ENCODE peak calls at places on chromosomes 4 and X, in five cellular contexts. One of them, this sample, is unnamed.

GRCh38 chr4:144699565-144699964 is 53.6 kb downstream of the HHIP start:
- DNase-seq in transverse colon: no peak
- DNase-seq in HCT116: no peak
- DNase-seq in K562: no peak
- DNase-seq in GM12878: no peak
- DNase-seq in this sample: no peak

GRCh38 chr4:190016369-190017289 is 10.4 kb downstream of the FRG2 start:
- DNase-seq in transverse colon: no peak
- DNase-seq in HCT116: no peak
- DNase-seq in K562: no peak
- DNase-seq in GM12878: no peak
- DNase-seq in this sample: no peak

GRCh38 chr4:89755210-89755609 is 81.8 kb downstream of the SNCA start:
- DNase-seq in transverse colon: no peak
- DNase-seq in HCT116: no peak
- DNase-seq in K562: no peak
- DNase-seq in GM12878: no peak
- DNase-seq in this sample: no peak

GRCh38 chr4:119118397-119118796 is 17.2 kb upstream of the MYOZ2 start:
- DNase-seq in transverse colon: no peak
- DNase-seq in HCT116: no peak
- DNase-seq in K562: no peak
- DNase-seq in GM12878: no peak
- DNase-seq in this sample: no peak

GRCh38 chr4:61425315-61425714 is 225.2 kb downstream of the ADGRL3 start:
- DNase-seq in transverse colon: no peak
- DNase-seq in HCT116: no peak
- DNase-seq in K562: no peak
- DNase-seq in GM12878: no peak
- DNase-seq in this sample: no peak

GRCh38 chr4:7909966-7910720 is 29.5 kb downstream of the AFAP1 start:
- DNase-seq in transverse colon: no peak
- DNase-seq in HCT116: no peak
- DNase-seq in K562: no peak
- DNase-seq in GM12878: no peak
- DNase-seq in this sample: no peak

GRCh38 chr4:151415978-151416377 is 7.0 kb downstream of the FHIP1A start:
- DNase-seq in transverse colon: no peak
- DNase-seq in HCT116: no peak
- DNase-seq in K562: no peak
- DNase-seq in GM12878: no peak
- DNase-seq in this sample: no peak

GRCh38 chrX:15151267-15152196 is 118.4 kb downstream of the ASB9 start:
- DNase-seq in transverse colon: no peak
- DNase-seq in HCT116: no peak
- DNase-seq in K562: no peak
- DNase-seq in GM12878: peak; percentile 38
- DNase-seq in this sample: no peak

GRCh38 chr4:11623726-11624037 is 195.0 kb upstream of the HS3ST1 start:
- DNase-seq in transverse colon: peak; percentile 71
- DNase-seq in HCT116: no peak
- DNase-seq in K562: no peak
- DNase-seq in GM12878: no peak
- DNase-seq in this sample: no peak

GRCh38 chr4:138398297-138398696 is 156.1 kb upstream of the SLC7A11 start:
- DNase-seq in transverse colon: no peak
- DNase-seq in HCT116: no peak
- DNase-seq in K562: no peak
- DNase-seq in GM12878: no peak
- DNase-seq in this sample: no peak

GRCh38 chr4:158192439-158193158 is 17.7 kb upstream of the TMEM144 start:
- DNase-seq in transverse colon: no peak
- DNase-seq in HCT116: no peak
- DNase-seq in K562: no peak
- DNase-seq in GM12878: no peak
- DNase-seq in this sample: no peak

GRCh38 chrX:110163488-110163887 is 154.4 kb downstream of the AMMECR1 start:
- DNase-seq in transverse colon: no peak
- DNase-seq in HCT116: no peak
- DNase-seq in K562: no peak
- DNase-seq in GM12878: no peak
- DNase-seq in this sample: no peak

GRCh38 chrX:106300239-106300638 is 132.1 kb downstream of the PWWP3B start:
- DNase-seq in transverse colon: no peak
- DNase-seq in HCT116: peak; percentile 92
- DNase-seq in K562: no peak
- DNase-seq in GM12878: no peak
- DNase-seq in this sample: no peak

GRCh38 chr4:12689457-12689856 is 794.7 kb downstream of the RAB28 start:
- DNase-seq in transverse colon: no peak
- DNase-seq in HCT116: no peak
- DNase-seq in K562: no peak
- DNase-seq in GM12878: no peak
- DNase-seq in this sample: no peak

GRCh38 chrX:130560558-130560957 is 158.8 kb downstream of the RBMX2 start:
- DNase-seq in transverse colon: no peak
- DNase-seq in HCT116: no peak
- DNase-seq in K562: no peak
- DNase-seq in GM12878: no peak
- DNase-seq in this sample: no peak

GRCh38 chrX:43809463-43809862 is 72.8 kb downstream of the MAOB start:
- DNase-seq in transverse colon: no peak
- DNase-seq in HCT116: no peak
- DNase-seq in K562: no peak
- DNase-seq in GM12878: no peak
- DNase-seq in this sample: no peak

GRCh38 chrX:49101629-49101984 is 21.9 kb upstream of the WDR45 start:
- DNase-seq in transverse colon: peak; percentile 14
- DNase-seq in HCT116: no peak
- DNase-seq in K562: peak; percentile 15
- DNase-seq in GM12878: no peak
- DNase-seq in this sample: no peak

GRCh38 chrX:9659571-9660195 is 106.0 kb downstream of the GPR143 start:
- DNase-seq in transverse colon: no peak
- DNase-seq in HCT116: no peak
- DNase-seq in K562: no peak
- DNase-seq in GM12878: no peak
- DNase-seq in this sample: no peak

GRCh38 chrX:115147220-115147619 is 42.0 kb upstream of the RBMXL3 start:
- DNase-seq in transverse colon: no peak
- DNase-seq in HCT116: peak; percentile 2
- DNase-seq in K562: peak; percentile 6
- DNase-seq in GM12878: no peak
- DNase-seq in this sample: no peak

GRCh38 chr4:2250764-2251072 is 8.8 kb upstream of the HAUS3 start:
- DNase-seq in transverse colon: no peak
- DNase-seq in HCT116: no peak
- DNase-seq in K562: no peak
- DNase-seq in GM12878: no peak
- DNase-seq in this sample: no peak

GRCh38 chrX:46627044-46627443 is 53.5 kb downstream of the CHST7 start:
- DNase-seq in transverse colon: no peak
- DNase-seq in HCT116: no peak
- DNase-seq in K562: no peak
- DNase-seq in GM12878: no peak
- DNase-seq in this sample: no peak

GRCh38 chr4:71229477-71230257 is 109.2 kb upstream of the SLC4A4 start:
- DNase-seq in transverse colon: peak; percentile 31
- DNase-seq in HCT116: peak; percentile 7
- DNase-seq in K562: peak; percentile 13
- DNase-seq in GM12878: no peak
- DNase-seq in this sample: peak; percentile 66

GRCh38 chrX:153782324-153782723 is 1.5 kb downstream of the SRPK3 start:
- DNase-seq in transverse colon: no peak
- DNase-seq in HCT116: no peak
- DNase-seq in K562: peak; percentile 20
- DNase-seq in GM12878: no peak
- DNase-seq in this sample: no peak

GRCh38 chrX:153780678-153781427 is at the start of gene SRPK3:
- DNase-seq in transverse colon: no peak
- DNase-seq in HCT116: no peak
- DNase-seq in K562: no peak
- DNase-seq in GM12878: no peak
- DNase-seq in this sample: no peak

GRCh38 chrX:153782871-153783270 is 2.0 kb downstream of the SRPK3 start:
- DNase-seq in transverse colon: no peak
- DNase-seq in HCT116: no peak
- DNase-seq in K562: no peak
- DNase-seq in GM12878: no peak
- DNase-seq in this sample: no peak

GRCh38 chrX:153779891-153780677 is 757 bp upstream of the SRPK3 start:
- DNase-seq in transverse colon: no peak
- DNase-seq in HCT116: no peak
- DNase-seq in K562: no peak
- DNase-seq in GM12878: no peak
- DNase-seq in this sample: no peak

DNA sequence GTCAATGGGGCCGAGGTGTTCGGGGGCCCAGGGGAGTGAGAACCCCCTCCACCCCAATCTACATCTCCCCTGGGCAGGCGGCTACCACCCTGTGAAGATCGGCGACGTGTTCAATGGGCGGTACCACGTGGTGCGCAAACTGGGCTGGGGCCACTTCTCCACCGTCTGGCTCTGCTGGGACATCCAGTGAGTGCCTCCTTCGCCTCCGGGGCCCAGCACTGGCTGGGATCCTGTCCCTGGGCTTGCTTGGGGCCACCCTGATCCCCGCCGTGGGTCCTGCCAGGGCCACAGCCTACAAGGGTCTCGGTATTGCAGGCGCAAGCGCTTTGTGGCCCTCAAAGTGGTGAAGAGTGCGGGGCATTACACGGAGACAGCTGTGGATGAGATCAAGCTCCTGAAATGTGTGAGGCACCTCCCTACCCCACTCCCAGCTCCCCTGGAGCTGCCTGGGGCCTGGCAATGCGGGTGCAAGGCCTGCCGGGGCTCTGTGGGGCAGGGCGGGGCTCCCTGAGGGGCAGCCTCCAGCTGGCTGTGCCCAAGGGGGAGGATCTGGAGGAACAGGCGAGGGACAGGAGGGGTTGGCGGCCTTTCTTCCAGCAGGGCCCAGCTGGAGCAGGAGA is 697 bp downstream of the SRPK3 start:
- DNase-seq in transverse colon: no peak
- DNase-seq in HCT116: no peak
- DNase-seq in K562: no peak
- DNase-seq in GM12878: no peak
- DNase-seq in this sample: no peak
- H3K4me3 ChIP-seq in transverse colon: no peak overlapping the region
- H3K4me3 ChIP-seq in HCT116: no peak overlapping the region
- H3K4me3 ChIP-seq in K562: no peak overlapping the region
- H3K4me3 ChIP-seq in GM12878: no peak overlapping the region
- H3K4me3 ChIP-seq in this sample: no peak overlapping the region

GRCh38 chrX:39479856-39480255 is 617.9 kb downstream of the BCOR start:
- DNase-seq in transverse colon: no peak
- DNase-seq in HCT116: no peak
- DNase-seq in K562: no peak
- DNase-seq in GM12878: no peak
- DNase-seq in this sample: no peak

GRCh38 chrX:39476596-39476995 is 621.2 kb downstream of the BCOR start:
- DNase-seq in transverse colon: no peak
- DNase-seq in HCT116: no peak
- DNase-seq in K562: no peak
- DNase-seq in GM12878: no peak
- DNase-seq in this sample: no peak

GRCh38 chrX:39477031-39477430 is 620.7 kb downstream of the BCOR start:
- DNase-seq in transverse colon: no peak
- DNase-seq in HCT116: no peak
- DNase-seq in K562: no peak
- DNase-seq in GM12878: no peak
- DNase-seq in this sample: no peak

GRCh38 chrX:39475372-39475771 is 622.4 kb downstream of the BCOR start:
- DNase-seq in transverse colon: no peak
- DNase-seq in HCT116: no peak
- DNase-seq in K562: peak; percentile 21
- DNase-seq in GM12878: no peak
- DNase-seq in this sample: no peak

DNA sequence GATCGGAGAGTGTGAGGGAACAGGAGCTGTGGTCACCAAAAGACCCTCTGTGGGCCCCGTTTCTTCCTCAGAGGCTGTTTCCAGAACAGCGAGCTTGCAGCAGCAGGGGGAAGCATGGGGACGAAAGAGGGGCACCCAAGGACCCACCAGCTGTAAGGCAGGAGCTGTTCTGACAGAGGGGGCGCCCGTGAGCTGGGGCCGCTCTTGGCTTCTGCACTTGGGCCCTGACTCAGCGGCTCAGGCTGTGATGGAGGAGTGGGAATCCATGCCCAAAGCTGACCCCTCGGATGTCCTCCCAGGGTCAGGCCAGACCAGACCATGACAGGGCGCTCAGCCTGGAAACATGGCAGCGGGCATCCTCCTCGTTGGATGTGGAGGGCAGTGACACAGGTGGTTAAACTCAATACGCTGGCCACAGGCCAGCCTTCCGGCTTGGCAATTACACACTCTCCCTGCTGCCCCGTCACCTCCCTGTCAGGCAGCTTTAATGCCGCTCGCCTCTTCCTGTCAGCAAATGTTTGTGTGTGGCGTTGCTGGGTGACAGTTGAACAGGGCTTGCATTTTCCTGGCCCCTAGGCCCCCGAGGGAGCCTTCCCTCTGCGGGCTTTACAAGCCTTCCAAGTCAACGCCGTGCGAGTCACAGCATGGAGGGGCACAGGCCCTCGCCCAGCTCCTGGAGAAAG is 620.2 kb downstream of the BCOR start:
- DNase-seq in transverse colon: peak; percentile 35
- DNase-seq in HCT116: no peak
- DNase-seq in K562: peak; percentile 36
- DNase-seq in GM12878: no peak
- DNase-seq in this sample: no peak
- TF ChIP-seq POLR2AphosphoS5 in transverse colon: no peak
- TF ChIP-seq POLR2AphosphoS5 in HCT116: no peak
- TF ChIP-seq POLR2AphosphoS5 in K562: no peak
- TF ChIP-seq POLR2AphosphoS5 in GM12878: no peak
- TF ChIP-seq POLR2AphosphoS5 in this sample: no peak

GRCh38 chrX:102599084-102599949 is at the start of gene ARMCX5:
- DNase-seq in transverse colon: peak; percentile 77
- DNase-seq in HCT116: peak; percentile 84
- DNase-seq in K562: peak; percentile 70
- DNase-seq in GM12878: peak; percentile 48
- DNase-seq in this sample: peak; percentile 71
- H3K4me3 ChIP-seq in transverse colon: peak within 1 kb of the TSS; percentile 63
- H3K4me3 ChIP-seq in HCT116: peak within 1 kb of the TSS; percentile 76
- H3K4me3 ChIP-seq in K562: peak within 1 kb of the TSS; percentile 50
- H3K4me3 ChIP-seq in GM12878: peak within 1 kb of the TSS; percentile 64
- H3K4me3 ChIP-seq in this sample: peak within 1 kb of the TSS; percentile 92

GRCh38 chr4:1008840-1009646 is 2.4 kb upstream of the FGFRL1 start:
- DNase-seq in transverse colon: peak; percentile 53
- DNase-seq in HCT116: no peak
- DNase-seq in K562: no peak
- DNase-seq in GM12878: no peak
- DNase-seq in this sample: no peak

GRCh38 chr4:1009647-1010521 is 1.5 kb upstream of the FGFRL1 start:
- DNase-seq in transverse colon: peak; percentile 84
- DNase-seq in HCT116: no peak
- DNase-seq in K562: peak; percentile 84
- DNase-seq in GM12878: no peak
- DNase-seq in this sample: no peak

GRCh38 chr4:1011022-1011694 is at the start of gene FGFRL1:
- DNase-seq in transverse colon: peak; percentile 96
- DNase-seq in HCT116: peak; percentile 73
- DNase-seq in K562: peak; percentile 88
- DNase-seq in GM12878: no peak
- DNase-seq in this sample: no peak

GRCh38 chr4:1012031-1012739 is 759 bp downstream of the FGFRL1 start:
- DNase-seq in transverse colon: peak; percentile 67
- DNase-seq in HCT116: no peak
- DNase-seq in K562: peak; percentile 76
- DNase-seq in GM12878: no peak
- DNase-seq in this sample: no peak

GRCh38 chr4:1010522-1011021 is 854 bp upstream of the FGFRL1 start:
- DNase-seq in transverse colon: peak; percentile 76
- DNase-seq in HCT116: peak; percentile 53
- DNase-seq in K562: no peak
- DNase-seq in GM12878: no peak
- DNase-seq in this sample: no peak
- TF ChIP-seq POLR2AphosphoS5 in transverse colon: peak; percentile 21
- TF ChIP-seq POLR2AphosphoS5 in HCT116: no peak
- TF ChIP-seq POLR2AphosphoS5 in K562: no peak
- TF ChIP-seq POLR2AphosphoS5 in GM12878: no peak
- TF ChIP-seq POLR2AphosphoS5 in this sample: no peak